ENCODE peak calls at places on chromosomes 3 and 15, in ten cellular contexts. One of them, this sample, is unnamed. For H3K4me1 and H3K36me3, the result is how much of the 10 kb centered on the place peaks cover.

GRCh38 chr3:46208167-46208704 is at the start of gene CCR1:
- DNase-seq in cardiac muscle cell: peak
- DNase-seq in fibroblast of lung: peak
- DNase-seq in GM23248: peak
- DNase-seq in left lung: peak
- DNase-seq in mesenchymal stem cell: peak
- DNase-seq in CD8-positive, alpha-beta T cell: no peak
- DNase-seq in thyroid gland: peak
- DNase-seq in sigmoid colon: no peak
- DNase-seq in Peyer's patch: peak
- DNase-seq in this sample: peak

GRCh38 chr15:88932875-88933330 is 19.7 kb upstream of the MFGE8 start:
- DNase-seq in cardiac muscle cell: no peak
- DNase-seq in fibroblast of lung: no peak
- DNase-seq in GM23248: no peak
- DNase-seq in left lung: no peak
- DNase-seq in mesenchymal stem cell: no peak
- DNase-seq in CD8-positive, alpha-beta T cell: no peak
- DNase-seq in thyroid gland: no peak
- DNase-seq in sigmoid colon: no peak
- DNase-seq in Peyer's patch: no peak
- DNase-seq in this sample: no peak

GRCh38 chr3:98602078-98602678 is 8.8 kb upstream of the CPOX start:
- DNase-seq in cardiac muscle cell: peak
- DNase-seq in fibroblast of lung: peak
- DNase-seq in GM23248: peak
- DNase-seq in left lung: no peak
- DNase-seq in mesenchymal stem cell: peak
- DNase-seq in CD8-positive, alpha-beta T cell: no peak
- DNase-seq in thyroid gland: peak
- DNase-seq in sigmoid colon: no peak
- DNase-seq in Peyer's patch: no peak
- DNase-seq in this sample: no peak

GRCh38 chr3:67294341-67294740 is 296.2 kb downstream of the KBTBD8 start:
- DNase-seq in cardiac muscle cell: no peak
- DNase-seq in fibroblast of lung: no peak
- DNase-seq in GM23248: no peak
- DNase-seq in left lung: no peak
- DNase-seq in mesenchymal stem cell: no peak
- DNase-seq in CD8-positive, alpha-beta T cell: no peak
- DNase-seq in thyroid gland: no peak
- DNase-seq in sigmoid colon: no peak
- DNase-seq in Peyer's patch: no peak
- DNase-seq in this sample: no peak

GRCh38 chr3:90035643-90036042 is 928.2 kb downstream of the EPHA3 start:
- DNase-seq in cardiac muscle cell: no peak
- DNase-seq in fibroblast of lung: no peak
- DNase-seq in GM23248: no peak
- DNase-seq in left lung: no peak
- DNase-seq in mesenchymal stem cell: peak
- DNase-seq in CD8-positive, alpha-beta T cell: no peak
- DNase-seq in thyroid gland: no peak
- DNase-seq in sigmoid colon: no peak
- DNase-seq in Peyer's patch: no peak
- DNase-seq in this sample: no peak

GRCh38 chr15:69668963-69669362 is 216.3 kb downstream of the RPLP1 start:
- DNase-seq in cardiac muscle cell: no peak
- DNase-seq in fibroblast of lung: no peak
- DNase-seq in GM23248: no peak
- DNase-seq in left lung: peak
- DNase-seq in mesenchymal stem cell: no peak
- DNase-seq in CD8-positive, alpha-beta T cell: peak
- DNase-seq in thyroid gland: no peak
- DNase-seq in sigmoid colon: no peak
- DNase-seq in Peyer's patch: peak
- DNase-seq in this sample: no peak

GRCh38 chr3:121730940-121731687 is 18.4 kb downstream of the GOLGB1 start:
- DNase-seq in cardiac muscle cell: peak
- DNase-seq in fibroblast of lung: no peak
- DNase-seq in GM23248: no peak
- DNase-seq in left lung: no peak
- DNase-seq in mesenchymal stem cell: no peak
- DNase-seq in CD8-positive, alpha-beta T cell: no peak
- DNase-seq in thyroid gland: no peak
- DNase-seq in sigmoid colon: no peak
- DNase-seq in Peyer's patch: no peak
- DNase-seq in this sample: no peak

GRCh38 chr3:64873400-64873799 is 185.6 kb upstream of the ADAMTS9 start:
- DNase-seq in cardiac muscle cell: no peak
- DNase-seq in fibroblast of lung: no peak
- DNase-seq in GM23248: no peak
- DNase-seq in left lung: no peak
- DNase-seq in mesenchymal stem cell: no peak
- DNase-seq in CD8-positive, alpha-beta T cell: no peak
- DNase-seq in thyroid gland: no peak
- DNase-seq in sigmoid colon: no peak
- DNase-seq in Peyer's patch: no peak
- DNase-seq in this sample: no peak

GRCh38 chr15:32730677-32731654 is 13.2 kb downstream of the GREM1 start:
- DNase-seq in cardiac muscle cell: peak
- DNase-seq in fibroblast of lung: peak
- DNase-seq in GM23248: peak
- DNase-seq in left lung: peak
- DNase-seq in mesenchymal stem cell: no peak
- DNase-seq in CD8-positive, alpha-beta T cell: no peak
- DNase-seq in thyroid gland: peak
- DNase-seq in sigmoid colon: no peak
- DNase-seq in Peyer's patch: no peak
- DNase-seq in this sample: no peak

GRCh38 chr3:59980576-59980975 is 930.8 kb upstream of the CFAP20DC start:
- DNase-seq in cardiac muscle cell: no peak
- DNase-seq in fibroblast of lung: no peak
- DNase-seq in GM23248: no peak
- DNase-seq in left lung: no peak
- DNase-seq in mesenchymal stem cell: no peak
- DNase-seq in CD8-positive, alpha-beta T cell: no peak
- DNase-seq in thyroid gland: no peak
- DNase-seq in sigmoid colon: no peak
- DNase-seq in Peyer's patch: no peak
- DNase-seq in this sample: no peak

GRCh38 chr3:52649461-52650210 is 36.1 kb downstream of the PBRM1 start:
- DNase-seq in cardiac muscle cell: no peak
- DNase-seq in fibroblast of lung: no peak
- DNase-seq in GM23248: peak
- DNase-seq in left lung: no peak
- DNase-seq in mesenchymal stem cell: no peak
- DNase-seq in CD8-positive, alpha-beta T cell: no peak
- DNase-seq in thyroid gland: peak
- DNase-seq in sigmoid colon: no peak
- DNase-seq in Peyer's patch: no peak
- DNase-seq in this sample: no peak

GRCh38 chr3:49171119-49171774 is at the start of gene KLHDC8B:
- DNase-seq in cardiac muscle cell: peak
- DNase-seq in fibroblast of lung: peak
- DNase-seq in GM23248: peak
- DNase-seq in left lung: peak
- DNase-seq in mesenchymal stem cell: peak
- DNase-seq in CD8-positive, alpha-beta T cell: peak
- DNase-seq in thyroid gland: peak
- DNase-seq in sigmoid colon: peak
- DNase-seq in Peyer's patch: peak
- DNase-seq in this sample: peak

GRCh38 chr3:171446301-171446700 is 13.9 kb downstream of the TNIK start:
- DNase-seq in cardiac muscle cell: no peak
- DNase-seq in fibroblast of lung: no peak
- DNase-seq in GM23248: no peak
- DNase-seq in left lung: no peak
- DNase-seq in mesenchymal stem cell: no peak
- DNase-seq in CD8-positive, alpha-beta T cell: no peak
- DNase-seq in thyroid gland: no peak
- DNase-seq in sigmoid colon: no peak
- DNase-seq in Peyer's patch: no peak
- DNase-seq in this sample: no peak
- H3K27ac ChIP-seq in cardiac muscle cell: no peak
- H3K27ac ChIP-seq in fibroblast of lung: no peak
- H3K27ac ChIP-seq in GM23248: no peak
- H3K27ac ChIP-seq in left lung: no peak
- H3K27ac ChIP-seq in mesenchymal stem cell: no peak
- H3K27ac ChIP-seq in CD8-positive, alpha-beta T cell: no peak
- H3K27ac ChIP-seq in thyroid gland: no peak
- H3K27ac ChIP-seq in sigmoid colon: no peak
- H3K27ac ChIP-seq in Peyer's patch: no peak
- H3K27ac ChIP-seq in this sample: no peak

GRCh38 chr3:177601120-177601519 is 403.8 kb upstream of the TBL1XR1 start:
- DNase-seq in cardiac muscle cell: no peak
- DNase-seq in fibroblast of lung: no peak
- DNase-seq in GM23248: no peak
- DNase-seq in left lung: no peak
- DNase-seq in mesenchymal stem cell: no peak
- DNase-seq in CD8-positive, alpha-beta T cell: no peak
- DNase-seq in thyroid gland: no peak
- DNase-seq in sigmoid colon: no peak
- DNase-seq in Peyer's patch: no peak
- DNase-seq in this sample: no peak
- H3K4me1 ChIP-seq in cardiac muscle cell: under half
- H3K4me1 ChIP-seq in fibroblast of lung: under half
- H3K4me1 ChIP-seq in GM23248: under half
- H3K4me1 ChIP-seq in left lung: half or more
- H3K4me1 ChIP-seq in mesenchymal stem cell: under half
- H3K4me1 ChIP-seq in CD8-positive, alpha-beta T cell: under half
- H3K4me1 ChIP-seq in thyroid gland: half or more
- H3K4me1 ChIP-seq in sigmoid colon: under half
- H3K4me1 ChIP-seq in Peyer's patch: under half
- H3K4me1 ChIP-seq in this sample: under half

DNA sequence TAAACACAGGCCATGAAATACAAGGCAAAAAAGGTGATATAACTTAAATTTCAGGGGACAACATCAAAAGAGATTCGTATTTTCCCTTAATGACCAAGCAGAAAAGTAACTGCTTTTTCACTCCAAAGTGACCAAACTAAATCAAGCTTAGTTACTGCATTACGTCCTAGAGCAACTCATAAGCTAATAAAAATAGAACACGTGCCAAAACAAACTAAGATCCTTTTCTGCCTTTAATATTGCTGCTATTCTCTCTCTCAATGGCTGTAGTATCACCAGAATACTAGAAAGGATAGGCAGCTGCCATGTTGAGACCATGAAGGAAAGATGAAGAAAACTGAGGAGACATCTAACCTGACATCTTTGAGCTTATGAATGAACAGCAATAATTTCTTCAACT is 43.3 kb downstream of the UBXN7 start:
- DNase-seq in cardiac muscle cell: no peak
- DNase-seq in fibroblast of lung: peak
- DNase-seq in GM23248: no peak
- DNase-seq in left lung: no peak
- DNase-seq in mesenchymal stem cell: no peak
- DNase-seq in CD8-positive, alpha-beta T cell: no peak
- DNase-seq in thyroid gland: no peak
- DNase-seq in sigmoid colon: no peak
- DNase-seq in Peyer's patch: no peak
- DNase-seq in this sample: no peak
- H3K36me3 ChIP-seq in cardiac muscle cell: under half
- H3K36me3 ChIP-seq in fibroblast of lung: under half
- H3K36me3 ChIP-seq in GM23248: under half
- H3K36me3 ChIP-seq in left lung: under half
- H3K36me3 ChIP-seq in mesenchymal stem cell: under half
- H3K36me3 ChIP-seq in CD8-positive, alpha-beta T cell: under half
- H3K36me3 ChIP-seq in thyroid gland: under half
- H3K36me3 ChIP-seq in sigmoid colon: under half
- H3K36me3 ChIP-seq in Peyer's patch: under half
- H3K36me3 ChIP-seq in this sample: under half

DNA sequence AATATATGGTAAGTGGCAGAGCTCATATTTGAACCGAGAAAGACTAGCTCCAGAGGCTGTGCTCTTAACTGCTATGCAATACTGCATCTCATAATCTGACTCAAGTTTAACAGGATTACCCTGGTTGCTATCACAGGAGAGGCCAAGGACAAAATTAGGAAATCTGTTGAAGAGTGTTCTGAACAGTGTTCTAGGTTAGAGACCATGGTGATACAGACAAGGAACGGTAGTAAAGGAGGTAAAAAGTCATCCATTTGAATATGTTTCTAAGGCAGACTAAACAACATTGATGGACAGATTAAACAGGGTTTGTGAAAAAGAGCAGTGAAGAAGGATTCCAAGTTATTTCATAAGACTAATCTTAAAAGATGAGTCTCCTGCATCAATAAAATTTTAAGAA is 22.1 kb downstream of the PLOD2 start:
- DNase-seq in cardiac muscle cell: no peak
- DNase-seq in fibroblast of lung: no peak
- DNase-seq in GM23248: peak
- DNase-seq in left lung: no peak
- DNase-seq in mesenchymal stem cell: peak
- DNase-seq in CD8-positive, alpha-beta T cell: no peak
- DNase-seq in thyroid gland: no peak
- DNase-seq in sigmoid colon: no peak
- DNase-seq in Peyer's patch: no peak
- DNase-seq in this sample: no peak
- H3K27ac ChIP-seq in cardiac muscle cell: peak
- H3K27ac ChIP-seq in fibroblast of lung: no peak
- H3K27ac ChIP-seq in GM23248: peak
- H3K27ac ChIP-seq in left lung: no peak
- H3K27ac ChIP-seq in mesenchymal stem cell: no peak
- H3K27ac ChIP-seq in CD8-positive, alpha-beta T cell: no peak
- H3K27ac ChIP-seq in thyroid gland: no peak
- H3K27ac ChIP-seq in sigmoid colon: peak
- H3K27ac ChIP-seq in Peyer's patch: no peak
- H3K27ac ChIP-seq in this sample: peak

This sample was measured in ascending aorta.